ENCODE peak calls at places on chromosomes 1 and 21, in four cellular contexts. Z is GM12878, P is GM12891, N is H1. W is an unnamed sample.

GRCh38 chr1:107529511-107530149 is 388.8 kb downstream of the NTNG1 start:
- DNase-seq in Z (peak), P (peak), N (no peak), W (peak)

GRCh38 chr1:228359613-228360532 is 46.8 kb downstream of the TRIM11 start:
- DNase-seq in Z (no peak), P (no peak), N (no peak), W (no peak)

GRCh38 chr1:117373932-117374331 is 6.7 kb downstream of the MAN1A2 start:
- DNase-seq in Z (no peak), P (no peak), N (no peak), W (no peak)

GRCh38 chr1:199857103-199857502 is 170.4 kb upstream of the NR5A2 start:
- DNase-seq in Z (no peak), P (no peak), N (no peak), W (no peak)

GRCh38 chr1:8763888-8764287 is 53.6 kb downstream of the RERE start:
- DNase-seq in Z (peak), P (no peak), N (no peak), W (peak)

GRCh38 chr1:201222125-201222524 is 31.5 kb downstream of the IGFN1 start:
- DNase-seq in Z (no peak), P (no peak), N (no peak), W (no peak)

GRCh38 chr1:20660363-20661234 is 570 bp downstream of the DDOST start:
- DNase-seq in Z (no peak), P (no peak), N (no peak), W (no peak)

GRCh38 chr1:218426343-218426657 is 81.2 kb downstream of the TGFB2 start:
- DNase-seq in Z (no peak), P (no peak), N (no peak), W (no peak)

GRCh38 chr1:238252033-238252802 is 361.5 kb upstream of the ZP4 start:
- DNase-seq in Z (no peak), P (no peak), N (peak), W (no peak)

GRCh38 chr1:214718724-214719123 is 115.7 kb downstream of the CENPF start:
- DNase-seq in Z (no peak), P (no peak), N (no peak), W (no peak)

GRCh38 chr1:208431721-208432120 is 187.5 kb upstream of the PLXNA2 start:
- DNase-seq in Z (no peak), P (no peak), N (no peak), W (no peak)

GRCh38 chr1:200889571-200889970 is 5.1 kb upstream of the INAVA start:
- DNase-seq in Z (no peak), P (no peak), N (no peak), W (no peak)

GRCh38 chr1:174744886-174745285 is 254.9 kb upstream of the CACYBP start:
- DNase-seq in Z (no peak), P (no peak), N (no peak), W (no peak)

GRCh38 chr1:151199860-151200581 is 1.7 kb downstream of the PIP5K1A start:
- DNase-seq in Z (no peak), P (no peak), N (no peak), W (no peak)

GRCh38 chr1:41404308-41404755 is 43.1 kb downstream of the FOXO6 start:
- DNase-seq in Z (no peak), P (no peak), N (no peak), W (no peak)

GRCh38 chr1:147243228-147243685 is 773 bp downstream of the CHD1L start:
- DNase-seq in Z (no peak), P (no peak), N (no peak), W (peak)

GRCh38 chr1:27001570-27002360 is 8.3 kb downstream of the TRNP1 start:
- DNase-seq in Z (peak), P (no peak), N (no peak), W (no peak)

GRCh38 chr1:111242805-111243523 is 15.5 kb downstream of the CHI3L2 start:
- DNase-seq in Z (no peak), P (no peak), N (no peak), W (no peak)

GRCh38 chr1:4636186-4636585 is 18.2 kb upstream of the AJAP1 start:
- DNase-seq in Z (no peak), P (no peak), N (no peak), W (no peak)

GRCh38 chr1:231272173-231272572 is 31.2 kb downstream of the GNPAT start:
- DNase-seq in Z (no peak), P (no peak), N (no peak), W (no peak)

GRCh38 chr1:27416387-27417111 is 24.1 kb downstream of the GPR3 start:
- DNase-seq in Z (peak), P (no peak), N (no peak), W (no peak)

GRCh38 chr1:103514920-103515503 is 10.5 kb upstream of the RNPC3 start:
- DNase-seq in Z (peak), P (no peak), N (no peak), W (no peak)

GRCh38 chr1:1088036-1088800 is 14.1 kb upstream of the RNF223 start:
- DNase-seq in Z (no peak), P (peak), N (no peak), W (peak)

GRCh38 chr1:154158307-154159125 is 3.6 kb upstream of the NUP210L start:
- DNase-seq in Z (peak), P (no peak), N (no peak), W (no peak)

GRCh38 chr1:92840600-92840999 is 8.8 kb downstream of the RPL5 start:
- DNase-seq in Z (no peak), P (no peak), N (no peak), W (no peak)

GRCh38 chr1:224733021-224733911 is 117.1 kb downstream of the CNIH3 start:
- DNase-seq in Z (peak), P (no peak), N (no peak), W (no peak)

GRCh38 chr1:241658081-241658793 is 6.2 kb downstream of the WDR64 start:
- DNase-seq in Z (no peak), P (no peak), N (no peak), W (no peak)

GRCh38 chr1:59116920-59117542 is 179.9 kb upstream of the FGGY start:
- DNase-seq in Z (no peak), P (no peak), N (peak), W (no peak)

GRCh38 chr21:25569084-25569483 is 38.2 kb downstream of the MRPL39 start:
- DNase-seq in Z (no peak), P (no peak), N (no peak), W (no peak)
- TF ChIP-seq TAF1 in Z (no peak), P (no peak), N (no peak), W (no peak)

DNA sequence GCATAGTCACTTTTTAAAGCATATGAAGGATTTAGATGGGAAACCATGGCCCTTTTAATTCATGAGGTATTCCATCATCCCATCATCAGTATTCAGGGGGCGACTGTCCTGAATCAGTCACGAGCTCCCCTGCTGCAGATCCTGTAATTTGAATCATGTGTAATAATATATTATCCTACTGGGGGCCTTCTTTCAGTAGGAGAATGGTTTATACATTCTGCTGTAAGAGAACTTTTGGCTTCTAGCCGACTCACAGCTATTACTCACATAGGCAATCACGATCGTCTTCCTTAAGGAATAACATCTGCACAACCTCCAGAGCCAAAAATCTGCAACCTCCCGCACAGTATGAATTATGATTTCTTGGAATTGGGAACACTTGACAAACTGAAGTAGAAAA is 342.9 kb downstream of the USP25 start:
- DNase-seq in Z (no peak), P (no peak), N (no peak), W (no peak)
- TF ChIP-seq POLR2AphosphoS5 in Z (no peak), P (no peak), N (no peak), W (no peak)

DNA sequence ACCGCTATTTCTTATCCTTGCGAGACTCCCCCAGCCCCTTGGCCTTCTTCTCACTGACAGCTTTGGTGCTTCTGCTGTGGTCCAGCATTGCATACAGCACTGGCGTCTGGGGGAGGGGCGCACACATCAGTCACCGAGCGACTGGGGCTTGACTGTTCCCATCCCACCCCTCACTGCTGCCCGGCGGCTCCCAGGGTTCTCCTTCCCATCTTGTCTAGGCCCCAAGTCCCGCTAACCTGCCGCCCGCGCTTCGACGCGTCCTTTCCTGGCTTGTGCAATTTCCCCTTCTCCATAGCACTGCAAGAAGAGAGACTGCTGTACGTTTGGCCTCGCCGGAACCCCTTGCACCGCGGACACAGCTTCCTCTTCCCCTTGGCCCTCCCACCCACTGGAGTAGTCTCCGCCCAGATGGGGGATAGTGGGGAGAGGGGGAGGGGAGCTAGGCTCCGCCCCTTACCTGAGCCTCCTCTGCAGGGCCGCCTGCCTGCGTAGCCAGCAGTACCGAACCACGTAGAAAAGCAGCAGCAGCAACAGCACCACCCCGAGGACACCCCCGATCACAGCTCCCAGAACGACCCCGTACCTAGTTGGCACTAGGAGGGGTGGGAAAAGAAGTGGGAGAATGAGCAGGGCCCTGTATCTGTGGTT is 3.8 kb downstream of the MPZ start:
- DNase-seq in Z (peak), P (peak), N (peak), W (peak)
- TF ChIP-seq POLR2A in Z (peak), P (no peak), N (no peak), W (peak)

DNA sequence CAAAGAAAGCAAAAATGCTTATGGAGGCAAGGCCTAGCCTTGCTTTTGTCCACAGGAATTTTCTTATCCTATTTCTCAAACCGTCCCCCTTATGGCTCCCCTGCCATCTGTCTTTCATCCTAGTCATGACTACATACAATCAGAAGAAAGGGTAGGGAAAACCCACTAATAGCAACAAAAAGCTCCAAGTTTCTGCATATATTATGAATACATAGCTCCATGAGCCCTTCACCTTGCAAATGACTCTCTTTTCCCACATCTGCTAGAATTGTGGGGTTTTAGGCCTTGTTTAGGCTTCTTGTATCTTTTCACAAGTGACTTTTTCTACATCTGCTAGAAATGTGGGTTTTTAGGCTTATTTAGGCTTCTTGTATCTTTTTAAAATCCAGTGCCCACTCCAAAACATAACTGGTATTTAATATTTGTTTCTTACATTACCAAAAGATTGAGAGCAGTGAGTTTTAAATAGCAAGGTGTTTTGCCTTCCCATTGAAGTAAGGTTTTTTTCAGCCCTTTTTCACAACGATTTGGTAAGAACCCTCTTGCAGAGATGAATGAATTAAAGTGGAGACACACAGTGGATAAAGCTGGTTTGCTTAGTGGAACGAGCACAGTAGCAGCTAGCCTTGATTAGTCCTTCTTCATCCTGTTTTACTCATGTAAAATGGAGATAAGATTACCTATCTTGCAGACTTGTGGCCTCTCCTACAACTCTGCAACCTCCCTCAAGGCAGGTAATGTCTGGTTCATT is 4.4 kb downstream of the GADD45A start:
- DNase-seq in Z (no peak), P (no peak), N (no peak), W (no peak)
- TF ChIP-seq TAF1 in Z (no peak), P (no peak), N (no peak), W (no peak)

GRCh38 chr1:84996846-84997666 is at the start of gene MCOLN2:
- DNase-seq in Z (no peak), P (peak), N (no peak), W (peak)
- TF ChIP-seq POLR2AphosphoS5 in Z (peak), P (peak), N (no peak), W (no peak)

GRCh38 chr21:38857152-38857825 is 51.6 kb downstream of the ETS2 start:
- DNase-seq in Z (no peak), P (no peak), N (no peak), W (no peak)
- TF ChIP-seq POLR2A in Z (no peak), P (no peak), N (no peak), W (no peak)

DNA sequence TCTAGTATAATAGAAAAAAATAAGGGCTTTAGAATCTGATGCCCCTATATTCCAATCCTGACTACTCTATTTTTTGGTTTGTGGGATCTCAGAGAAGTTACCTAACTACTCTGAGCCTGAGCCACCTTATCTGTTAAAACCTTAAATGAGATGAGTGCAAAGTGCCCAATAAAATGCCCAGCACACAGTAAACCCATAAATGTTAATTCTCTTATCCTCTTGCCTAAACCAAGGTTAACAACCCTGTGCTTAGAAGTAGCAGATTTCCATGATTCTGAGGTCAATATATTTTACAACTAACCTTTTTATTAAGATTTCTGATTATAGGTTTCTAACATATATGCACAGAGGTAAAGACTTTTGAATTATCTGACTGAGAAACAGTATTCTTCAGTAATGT is 35.8 kb downstream of the DOCK7 start:
- DNase-seq in Z (no peak), P (no peak), N (no peak), W (no peak)
- TF ChIP-seq TAF1 in Z (no peak), P (no peak), N (no peak), W (no peak)

DNA sequence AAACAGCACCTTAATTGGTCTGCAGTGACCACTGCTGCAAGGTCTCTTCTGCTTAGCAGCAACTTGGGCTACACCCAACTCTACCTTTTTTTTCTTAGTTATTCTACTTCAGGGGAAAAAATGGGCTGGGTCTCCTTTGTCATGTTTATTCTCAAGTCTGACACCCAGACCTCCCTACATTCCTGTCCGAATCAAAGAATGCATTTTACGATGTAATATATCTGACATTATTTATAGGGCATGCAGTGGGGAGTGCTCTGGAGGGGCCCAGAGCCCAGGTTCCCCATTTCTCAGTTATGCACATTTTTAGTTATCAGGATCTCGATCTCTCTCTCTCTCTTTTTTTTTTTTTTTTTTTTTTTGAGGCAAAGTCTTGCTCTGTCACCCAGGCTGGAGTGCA is 50.5 kb downstream of the OPTC start:
- DNase-seq in Z (no peak), P (no peak), N (no peak), W (no peak)
- TF ChIP-seq POLR2AphosphoS5 in Z (no peak), P (no peak), N (no peak), W (no peak)

GRCh38 chr1:157045251-157046218 is at the start of gene ARHGEF11:
- DNase-seq in Z (no peak), P (peak), N (peak), W (peak)
- TF ChIP-seq POLR2A in Z (peak), P (no peak), N (no peak), W (no peak)

W was measured in GM12892.